ENCODE peak calls at places on chromosomes 13 and 19, in eight cellular contexts. L, Y, Z, S, J, H, B and Q are unnamed samples.

GRCh38 chr19:11963566-11964355 is 1.1 kb upstream of the ZNF763 start:
- DNase-seq in L (peak), Y (peak), Z (peak), S (peak), J (peak), H (no peak), B (no peak), Q (peak)

GRCh38 chr19:32313866-32314265 is 31.5 kb upstream of the ZNF507 start:
- DNase-seq in L (no peak), Y (no peak), Z (no peak), S (no peak), J (no peak), H (no peak), B (no peak), Q (no peak)

GRCh38 chr19:35724560-35724959 is 6.8 kb downstream of the KMT2B start:
- DNase-seq in L (no peak), Y (no peak), Z (no peak), S (no peak), J (no peak), H (no peak), B (no peak), Q (no peak)

GRCh38 chr13:111006508-111007031 is 91.7 kb upstream of the ANKRD10 start:
- DNase-seq in L (no peak), Y (no peak), Z (peak), S (peak), J (no peak), H (no peak), B (no peak), Q (no peak)

GRCh38 chr13:100510208-100510997 is 78.2 kb downstream of the GGACT start:
- DNase-seq in L (no peak), Y (no peak), Z (no peak), S (no peak), J (no peak), H (no peak), B (no peak), Q (no peak)

GRCh38 chr13:96294930-96295657 is 205.2 kb downstream of the HS6ST3 start:
- DNase-seq in L (no peak), Y (no peak), Z (no peak), S (no peak), J (no peak), H (peak), B (no peak), Q (no peak)

GRCh38 chr19:34085336-34085735 is 87.0 kb upstream of the LSM14A start:
- DNase-seq in L (no peak), Y (no peak), Z (no peak), S (no peak), J (no peak), H (no peak), B (no peak), Q (no peak)

GRCh38 chr19:50720181-50720920 is 749 bp upstream of the SHANK1 start:
- DNase-seq in L (no peak), Y (no peak), Z (no peak), S (no peak), J (no peak), H (no peak), B (no peak), Q (no peak)

GRCh38 chr19:49605605-49606004 is 14.6 kb downstream of the PRR12 start:
- DNase-seq in L (no peak), Y (no peak), Z (no peak), S (no peak), J (no peak), H (no peak), B (no peak), Q (no peak)

GRCh38 chr13:74820809-74821208 is 661.2 kb downstream of the TBC1D4 start:
- DNase-seq in L (no peak), Y (no peak), Z (no peak), S (no peak), J (no peak), H (no peak), B (no peak), Q (no peak)